ENCODE peak calls at places on chromosomes 11 and 22, in seven cellular contexts. C, I, Q, A, R, W and V are unnamed samples.

GRCh38 chr11:17014321-17014773 is at the start of gene PLEKHA7:
- DNase-seq in C (peak), I (no peak), Q (peak), A (no peak), R (no peak), W (peak), V (no peak)

GRCh38 chr11:15707971-15708370 is 593.2 kb downstream of the INSC start:
- DNase-seq in C (peak), I (no peak), Q (no peak), A (no peak), R (no peak), W (peak), V (peak)

GRCh38 chr11:125072210-125072960 is 9.3 kb downstream of the SLC37A2 start:
- DNase-seq in C (peak), I (no peak), Q (no peak), A (no peak), R (no peak), W (no peak), V (no peak)

GRCh38 chr22:38032681-38033521 is 24.3 kb upstream of the PICK1 start:
- DNase-seq in C (peak), I (peak), Q (no peak), A (no peak), R (peak), W (no peak), V (peak)

GRCh38 chr11:119533931-119534694 is 111.1 kb upstream of the THY1 start:
- DNase-seq in C (peak), I (peak), Q (peak), A (peak), R (peak), W (peak), V (peak)

GRCh38 chr11:66720899-66721470 is 8.0 kb downstream of the SPTBN2 start:
- DNase-seq in C (no peak), I (no peak), Q (no peak), A (no peak), R (no peak), W (no peak), V (no peak)

GRCh38 chr11:3165152-3165705 is at the start of gene OSBPL5:
- DNase-seq in C (peak), I (peak), Q (peak), A (peak), R (peak), W (peak), V (peak)

GRCh38 chr11:573146-573759 is 3.0 kb upstream of the PHRF1 start:
- DNase-seq in C (no peak), I (no peak), Q (no peak), A (no peak), R (no peak), W (no peak), V (no peak)

GRCh38 chr11:3215346-3216026 is 3.1 kb downstream of the MRGPRG start:
- DNase-seq in C (no peak), I (no peak), Q (no peak), A (no peak), R (no peak), W (no peak), V (no peak)

GRCh38 chr22:42065408-42066132 is 5.0 kb downstream of the NAGA start:
- DNase-seq in C (no peak), I (no peak), Q (no peak), A (no peak), R (no peak), W (peak), V (no peak)

GRCh38 chr22:45671051-45671782 is 417 bp upstream of the ATXN10 start:
- DNase-seq in C (peak), I (no peak), Q (peak), A (no peak), R (no peak), W (peak), V (no peak)

GRCh38 chr11:114163231-114163631 is 103.7 kb downstream of the ZBTB16 start:
- DNase-seq in C (peak), I (no peak), Q (no peak), A (no peak), R (no peak), W (no peak), V (peak)

GRCh38 chr22:41976070-41976901 is 7.0 kb downstream of the SEPTIN3 start:
- DNase-seq in C (peak), I (no peak), Q (peak), A (peak), R (peak), W (peak), V (no peak)

GRCh38 chr22:25482868-25483639 is 81.4 kb upstream of the GRK3 start:
- DNase-seq in C (no peak), I (no peak), Q (no peak), A (no peak), R (no peak), W (no peak), V (no peak)

GRCh38 chr11:120102862-120103118 is 35.1 kb downstream of the TRIM29 start:
- DNase-seq in C (no peak), I (no peak), Q (no peak), A (no peak), R (no peak), W (no peak), V (no peak)

GRCh38 chr22:42080287-42080686 is 787 bp downstream of the SMDT1 start:
- DNase-seq in C (peak), I (peak), Q (peak), A (no peak), R (no peak), W (peak), V (peak)

GRCh38 chr11:1220941-1221721 is 1.7 kb upstream of the MUC5B start:
- DNase-seq in C (no peak), I (no peak), Q (no peak), A (no peak), R (no peak), W (peak), V (no peak)

GRCh38 chr11:64321533-64321932 is 3.6 kb downstream of the PRDX5 start:
- DNase-seq in C (peak), I (no peak), Q (no peak), A (no peak), R (no peak), W (peak), V (peak)

GRCh38 chr11:313787-314547 is at the start of gene IFITM1:
- DNase-seq in C (peak), I (peak), Q (peak), A (peak), R (peak), W (peak), V (peak)

GRCh38 chr11:2913776-2914474 is 15.3 kb downstream of the PHLDA2 start:
- DNase-seq in C (no peak), I (no peak), Q (no peak), A (no peak), R (no peak), W (no peak), V (no peak)

GRCh38 chr22:16601437-16602223 is 9.0 kb upstream of the CCT8L2 start:
- DNase-seq in C (no peak), I (no peak), Q (peak), A (no peak), R (no peak), W (no peak), V (no peak)

GRCh38 chr11:44120169-44120568 is 24.7 kb downstream of the EXT2 start:
- DNase-seq in C (no peak), I (no peak), Q (no peak), A (no peak), R (no peak), W (no peak), V (no peak)

GRCh38 chr11:88252208-88252607 is 77.0 kb upstream of the RAB38 start:
- DNase-seq in C (no peak), I (no peak), Q (no peak), A (no peak), R (no peak), W (no peak), V (no peak)

GRCh38 chr11:65624931-65625627 is 9.5 kb downstream of the PCNX3 start:
- DNase-seq in C (no peak), I (no peak), Q (no peak), A (no peak), R (no peak), W (no peak), V (no peak)

GRCh38 chr22:39115976-39116621 is 19.1 kb downstream of the APOBEC3H start:
- DNase-seq in C (no peak), I (no peak), Q (no peak), A (no peak), R (no peak), W (no peak), V (no peak)

GRCh38 chr11:85027346-85027745 is 599.8 kb downstream of the DLG2 start:
- DNase-seq in C (no peak), I (no peak), Q (no peak), A (no peak), R (no peak), W (no peak), V (no peak)

GRCh38 chr11:116413861-116414260 is 358.9 kb downstream of the BUD13 start:
- DNase-seq in C (no peak), I (no peak), Q (no peak), A (no peak), R (no peak), W (no peak), V (no peak)

GRCh38 chr11:32391965-32392553 is 43.3 kb downstream of the WT1 start:
- DNase-seq in C (no peak), I (no peak), Q (no peak), A (no peak), R (no peak), W (no peak), V (no peak)

GRCh38 chr11:120186799-120187591 is 23.8 kb upstream of the OAF start:
- DNase-seq in C (peak), I (peak), Q (no peak), A (no peak), R (no peak), W (peak), V (peak)

GRCh38 chr11:126949066-126949945 is 51.3 kb downstream of the KIRREL3 start:
- DNase-seq in C (no peak), I (peak), Q (no peak), A (no peak), R (no peak), W (no peak), V (peak)

GRCh38 chr22:38418589-38418988 is 36.4 kb downstream of the KCNJ4 start:
- DNase-seq in C (peak), I (no peak), Q (no peak), A (no peak), R (no peak), W (no peak), V (no peak)

GRCh38 chr11:44955019-44955738 is 4.5 kb upstream of the TP53I11 start:
- DNase-seq in C (peak), I (peak), Q (no peak), A (no peak), R (peak), W (peak), V (peak)

GRCh38 chr11:110472858-110473257 is 43.1 kb downstream of the FDX1 start:
- DNase-seq in C (no peak), I (no peak), Q (no peak), A (no peak), R (no peak), W (no peak), V (no peak)

GRCh38 chr11:35335226-35335625 is 84.1 kb downstream of the SLC1A2 start:
- DNase-seq in C (no peak), I (no peak), Q (no peak), A (no peak), R (no peak), W (no peak), V (peak)

GRCh38 chr11:27820249-27820648 is 120.0 kb upstream of the BDNF start:
- DNase-seq in C (no peak), I (no peak), Q (no peak), A (no peak), R (no peak), W (no peak), V (no peak)

GRCh38 chr22:48644997-48645396 is 1182.7 kb downstream of the BRD1 start:
- DNase-seq in C (no peak), I (no peak), Q (no peak), A (no peak), R (no peak), W (no peak), V (no peak)

GRCh38 chr11:73200256-73200655 is 17.8 kb upstream of the P2RY2 start:
- DNase-seq in C (no peak), I (no peak), Q (no peak), A (no peak), R (no peak), W (no peak), V (peak)

GRCh38 chr11:112734207-112734606 is 227.0 kb upstream of the NCAM1 start:
- DNase-seq in C (peak), I (peak), Q (peak), A (no peak), R (no peak), W (no peak), V (no peak)

GRCh38 chr11:114259124-114259526 is 37.1 kb upstream of the NNMT start:
- DNase-seq in C (no peak), I (no peak), Q (no peak), A (no peak), R (no peak), W (no peak), V (no peak)

GRCh38 chr11:8759634-8760033 is 77.0 kb downstream of the RPL27A start:
- DNase-seq in C (no peak), I (no peak), Q (no peak), A (no peak), R (no peak), W (no peak), V (no peak)